ENCODE peak calls at places on chromosomes 3 and 15, in five cellular contexts. F is left cardiac atrium; U is nucleus accumbens; D is HT-29; S is stimulated activated CD4-positive, alpha-beta T cell treated with anti-CD3 and anti-CD28 coated beads, Interleukin-15, amount 100 ng/mL, for 1 hour. X is an unnamed sample.

GRCh38 chr15:74656935-74657535 is 38.8 kb downstream of the EDC3 start:
- DNase-seq in U (no peak), F (no peak), S (no peak), D (no peak), X (no peak)

GRCh38 chr3:160929595-160929994 is 173.6 kb downstream of the PPM1L start:
- DNase-seq in S (no peak), D (peak; percentile 16), F (peak; percentile 50), U (peak; percentile 12), X (no peak)

GRCh38 chr3:71172951-71173350 is 410.6 kb downstream of the FOXP1 start:
- DNase-seq in S (no peak), D (no peak), U (no peak), F (no peak), X (no peak)

GRCh38 chr3:62718515-62719320 is 156.5 kb downstream of the CADPS start:
- DNase-seq in S (no peak), D (no peak), U (no peak), F (no peak), X (peak; percentile 44)

GRCh38 chr15:63291507-63291906 is 14.1 kb downstream of the APH1B start:
- DNase-seq in S (no peak), D (no peak), F (no peak), U (no peak), X (no peak)

GRCh38 chr3:55203006-55203405 is 275.1 kb upstream of the LRTM1 start:
- DNase-seq in S (no peak), D (no peak), U (no peak), F (no peak), X (no peak)

GRCh38 chr3:64530434-64531049 is 157.3 kb downstream of the ADAMTS9 start:
- DNase-seq in F (peak; percentile 45), S (no peak), D (peak; percentile 51), U (no peak), X (peak; percentile 58)

GRCh38 chr3:53941174-53941573 is 49.5 kb upstream of the SELENOK start:
- DNase-seq in U (no peak), D (no peak), S (no peak), F (no peak), X (no peak)

GRCh38 chr3:106103383-106103782 is 234.6 kb upstream of the CBLB start:
- DNase-seq in S (no peak), D (no peak), U (no peak), F (no peak), X (no peak)

GRCh38 chr3:41682996-41683395 is 278.9 kb downstream of the ULK4 start:
- DNase-seq in D (no peak), F (no peak), U (no peak), S (no peak), X (no peak)

GRCh38 chr3:106728315-106728821 is 648.9 kb upstream of the CCDC54 start:
- DNase-seq in D (no peak), U (no peak), F (no peak), S (no peak), X (no peak)

GRCh38 chr3:187717572-187717971 is 15.2 kb upstream of the RTP2 start:
- DNase-seq in D (no peak), F (no peak), S (no peak), U (no peak), X (no peak)

GRCh38 chr15:101048191-101049011 is 129.2 kb downstream of the LRRK1 start:
- DNase-seq in F (no peak), D (no peak), S (no peak), U (no peak), X (peak; percentile 31)

GRCh38 chr3:156150434-156151066 is 30.2 kb downstream of the KCNAB1 start:
- DNase-seq in F (no peak), D (peak; percentile 67), U (peak; percentile 19), S (no peak), X (peak; percentile 37)

GRCh38 chr3:24830230-24831152 is 335.8 kb upstream of the THRB start:
- DNase-seq in F (peak; percentile 26), U (no peak), S (no peak), D (no peak), X (no peak)

X was measured in dorsolateral prefrontal cortex.